ENCODE peak calls at places on chromosomes 6 and 20, in four cellular contexts. One of them, this sample, is unnamed.
A peak's percentile ranks its signal among the peaks of the same experiment; 100 is the strongest.

GRCh38 chr20:9440891-9441290 is 73.5 kb upstream of the LAMP5 start:
- DNase-seq in cardiac muscle cell: no peak
- DNase-seq in ascending aorta: no peak
- DNase-seq in uterus: no peak
- DNase-seq in this sample: no peak

GRCh38 chr6:21740719-21741118 is 147.2 kb downstream of the SOX4 start:
- DNase-seq in cardiac muscle cell: no peak
- DNase-seq in ascending aorta: no peak
- DNase-seq in uterus: no peak
- DNase-seq in this sample: no peak

GRCh38 chr6:15355683-15356099 is 109.8 kb downstream of the JARID2 start:
- DNase-seq in cardiac muscle cell: peak; percentile 32
- DNase-seq in ascending aorta: no peak
- DNase-seq in uterus: no peak
- DNase-seq in this sample: no peak

GRCh38 chr20:47317127-47317895 is 39.2 kb downstream of the ZMYND8 start:
- DNase-seq in cardiac muscle cell: no peak
- DNase-seq in ascending aorta: peak; percentile 68
- DNase-seq in uterus: peak; percentile 90
- DNase-seq in this sample: peak; percentile 89

GRCh38 chr6:139644821-139645220 is 270.4 kb upstream of the CITED2 start:
- DNase-seq in cardiac muscle cell: peak; percentile 5
- DNase-seq in ascending aorta: no peak
- DNase-seq in uterus: peak; percentile 64
- DNase-seq in this sample: no peak

GRCh38 chr6:98932424-98932823 is 15.3 kb downstream of the FBXL4 start:
- DNase-seq in cardiac muscle cell: no peak
- DNase-seq in ascending aorta: no peak
- DNase-seq in uterus: no peak
- DNase-seq in this sample: no peak

GRCh38 chr6:33927551-33927950 is 123.7 kb upstream of the MLN start:
- DNase-seq in cardiac muscle cell: no peak
- DNase-seq in ascending aorta: no peak
- DNase-seq in uterus: peak; percentile 80
- DNase-seq in this sample: no peak

GRCh38 chr20:19368351-19368750 is 155.9 kb downstream of the SLC24A3 start:
- DNase-seq in cardiac muscle cell: no peak
- DNase-seq in ascending aorta: no peak
- DNase-seq in uterus: no peak
- DNase-seq in this sample: no peak

GRCh38 chr6:25749837-25750236 is 4.7 kb upstream of the SLC17A4 start:
- DNase-seq in cardiac muscle cell: no peak
- DNase-seq in ascending aorta: no peak
- DNase-seq in uterus: no peak
- DNase-seq in this sample: no peak

GRCh38 chr20:63297371-63297781 is 4.4 kb downstream of the COL20A1 start:
- DNase-seq in cardiac muscle cell: no peak
- DNase-seq in ascending aorta: no peak
- DNase-seq in uterus: no peak
- DNase-seq in this sample: no peak

GRCh38 chr6:134875367-134875766 is 74.5 kb downstream of the ALDH8A1 start:
- DNase-seq in cardiac muscle cell: no peak
- DNase-seq in ascending aorta: no peak
- DNase-seq in uterus: no peak
- DNase-seq in this sample: no peak

GRCh38 chr20:57573176-57573575 is 12.3 kb downstream of the PCK1 start:
- DNase-seq in cardiac muscle cell: no peak
- DNase-seq in ascending aorta: no peak
- DNase-seq in uterus: no peak
- DNase-seq in this sample: no peak

GRCh38 chr20:48738094-48738398 is 89.8 kb downstream of the PREX1 start:
- DNase-seq in cardiac muscle cell: no peak
- DNase-seq in ascending aorta: no peak
- DNase-seq in uterus: no peak
- DNase-seq in this sample: no peak

GRCh38 chr6:145749632-145750031 is 14.3 kb upstream of the EPM2A start:
- DNase-seq in cardiac muscle cell: no peak
- DNase-seq in ascending aorta: no peak
- DNase-seq in uterus: no peak
- DNase-seq in this sample: no peak

GRCh38 chr6:138654715-138655634 is 118.6 kb upstream of the CCDC28A start:
- DNase-seq in cardiac muscle cell: no peak
- DNase-seq in ascending aorta: no peak
- DNase-seq in uterus: no peak
- DNase-seq in this sample: no peak

GRCh38 chr20:37943501-37944455 is 40.9 kb downstream of the VSTM2L start:
- DNase-seq in cardiac muscle cell: no peak
- DNase-seq in ascending aorta: no peak
- DNase-seq in uterus: no peak
- DNase-seq in this sample: no peak

GRCh38 chr20:44134897-44135810 is 51.8 kb downstream of the JPH2 start:
- DNase-seq in cardiac muscle cell: peak; percentile 45
- DNase-seq in ascending aorta: no peak
- DNase-seq in uterus: no peak
- DNase-seq in this sample: no peak

GRCh38 chr20:58511364-58511763 is 3.8 kb downstream of the APCDD1L start:
- DNase-seq in cardiac muscle cell: no peak
- DNase-seq in ascending aorta: no peak
- DNase-seq in uterus: no peak
- DNase-seq in this sample: no peak

GRCh38 chr20:50957798-50958732 is at the start of gene DPM1:
- DNase-seq in cardiac muscle cell: peak; percentile 93
- DNase-seq in ascending aorta: peak; percentile 23
- DNase-seq in uterus: peak; percentile 89
- DNase-seq in this sample: peak; percentile 92

GRCh38 chr20:63555661-63556381 is 1.9 kb downstream of the FNDC11 start:
- DNase-seq in cardiac muscle cell: no peak
- DNase-seq in ascending aorta: no peak
- DNase-seq in uterus: no peak
- DNase-seq in this sample: no peak

GRCh38 chr6:4487538-4487937 is 288.7 kb upstream of the CDYL start:
- DNase-seq in cardiac muscle cell: no peak
- DNase-seq in ascending aorta: no peak
- DNase-seq in uterus: no peak
- DNase-seq in this sample: no peak

GRCh38 chr6:26020983-26021349 is 58.4 kb downstream of the TRIM38 start:
- DNase-seq in cardiac muscle cell: peak; percentile 72
- DNase-seq in ascending aorta: no peak
- DNase-seq in uterus: peak; percentile 68
- DNase-seq in this sample: peak; percentile 58

GRCh38 chr6:170132561-170132991 is 158.3 kb downstream of the DLL1 start:
- DNase-seq in cardiac muscle cell: no peak
- DNase-seq in ascending aorta: no peak
- DNase-seq in uterus: no peak
- DNase-seq in this sample: no peak
- H3K9me3 ChIP-seq in cardiac muscle cell: no peaks in the 10 kb centered on the region
- H3K9me3 ChIP-seq in ascending aorta: no peaks in the 10 kb centered on the region
- H3K9me3 ChIP-seq in uterus: no peaks in the 10 kb centered on the region
- H3K9me3 ChIP-seq in this sample: no peaks in the 10 kb centered on the region

DNA sequence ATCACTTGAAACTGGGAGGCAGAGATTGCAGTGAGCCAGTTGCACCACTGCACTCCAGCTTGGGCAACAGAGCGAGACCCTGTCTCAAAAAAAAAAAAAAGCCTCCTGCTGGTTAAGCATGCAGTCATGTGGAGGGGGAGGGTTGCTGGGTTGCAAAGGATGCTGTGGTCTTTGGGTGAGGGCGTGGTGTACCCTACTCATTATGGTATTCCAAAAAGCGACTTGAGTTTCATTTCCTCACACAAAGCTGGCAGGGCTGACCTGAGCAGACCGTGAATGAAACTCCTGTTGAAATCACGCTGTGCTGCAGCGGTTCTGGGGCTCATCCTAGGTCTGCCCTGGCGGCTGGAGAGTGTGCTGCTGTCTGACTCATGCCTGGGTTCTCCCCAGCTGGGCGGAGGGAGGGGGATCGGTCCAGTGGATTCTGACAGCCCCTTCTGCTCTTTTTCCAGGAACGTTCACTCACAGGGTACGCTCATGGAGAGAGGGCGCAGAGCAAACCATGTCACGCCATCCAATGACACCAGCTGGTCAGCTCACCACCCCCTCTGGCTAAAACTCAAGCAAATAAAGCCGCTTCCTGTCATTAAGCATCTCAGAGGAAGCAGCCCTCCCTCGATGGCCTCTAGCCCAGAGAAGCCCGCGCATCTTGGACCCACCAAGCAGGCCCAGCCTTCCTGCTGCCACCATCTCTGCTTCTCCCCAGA is 166.2 kb downstream of the SCML4 start:
- DNase-seq in cardiac muscle cell: no peak
- DNase-seq in ascending aorta: no peak
- DNase-seq in uterus: peak; percentile 39
- DNase-seq in this sample: peak; percentile 48
- H3K27ac ChIP-seq in cardiac muscle cell: no peak overlapping the region
- H3K27ac ChIP-seq in ascending aorta: no peak overlapping the region
- H3K27ac ChIP-seq in uterus: no peak overlapping the region
- H3K27ac ChIP-seq in this sample: peak overlapping the region; percentile 31

GRCh38 chr6:89951574-89952360 is 57.5 kb downstream of the GJA10 start:
- DNase-seq in cardiac muscle cell: no peak
- DNase-seq in ascending aorta: no peak
- DNase-seq in uterus: no peak
- DNase-seq in this sample: no peak
- TF ChIP-seq CTCF in cardiac muscle cell: no peak
- TF ChIP-seq CTCF in ascending aorta: no peak
- TF ChIP-seq CTCF in uterus: no peak
- TF ChIP-seq CTCF in this sample: no peak

GRCh38 chr6:164274510-164274909 is 860.0 kb downstream of the QKI start:
- DNase-seq in cardiac muscle cell: no peak
- DNase-seq in ascending aorta: no peak
- DNase-seq in uterus: no peak
- DNase-seq in this sample: no peak
- H3K9me3 ChIP-seq in cardiac muscle cell: no peaks in the 10 kb centered on the region
- H3K9me3 ChIP-seq in ascending aorta: no peaks in the 10 kb centered on the region
- H3K9me3 ChIP-seq in uterus: no peaks in the 10 kb centered on the region
- H3K9me3 ChIP-seq in this sample: peaks cover 7% of the 10 kb centered on the region